ENCODE peak calls at places on chromosomes 13 and 19, in five cellular contexts. W, Q, R, S and H are unnamed samples.

GRCh38 chr13:98476538-98476966 is 100.4 kb downstream of the STK24 start:
- DNase-seq in W (no peak), Q (peak; percentile 77), R (peak; percentile 65), S (peak; percentile 57), H (peak; percentile 76)

GRCh38 chr13:112754281-112755025 is 64.6 kb downstream of the ATP11A start:
- DNase-seq in W (no peak), Q (no peak), R (no peak), S (no peak), H (no peak)

GRCh38 chr19:14006766-14007562 is 844 bp upstream of the RFX1 start:
- DNase-seq in W (peak; percentile 92), Q (no peak), R (peak; percentile 87), S (no peak), H (peak; percentile 90)

GRCh38 chr19:50772408-50773311 is 2.4 kb downstream of the GPR32 start:
- DNase-seq in W (no peak), Q (no peak), R (no peak), S (no peak), H (no peak)

GRCh38 chr19:571127-571974 is 1.0 kb upstream of the BSG start:
- DNase-seq in W (no peak), Q (peak; percentile 50), R (peak; percentile 41), S (no peak), H (peak; percentile 67)

GRCh38 chr13:26037302-26037701 is 14.5 kb downstream of the SHISA2 start:
- DNase-seq in W (no peak), Q (no peak), R (peak; percentile 23), S (no peak), H (no peak)

GRCh38 chr13:50365300-50365682 is 350.0 kb downstream of the KCNRG start:
- DNase-seq in W (no peak), Q (no peak), R (no peak), S (no peak), H (no peak)

GRCh38 chr19:6499052-6499790 is 2.9 kb downstream of the TUBB4A start:
- DNase-seq in W (no peak), Q (no peak), R (no peak), S (no peak), H (no peak)

GRCh38 chr19:35856546-35857149 is at the start of gene KIRREL2:
- DNase-seq in W (peak; percentile 84), Q (no peak), R (peak; percentile 66), S (no peak), H (no peak)
- H3K27me3 ChIP-seq in W (no peaks in the 10 kb centered on the region), Q (peaks cover 19% of the 10 kb centered on the region), R (no peaks in the 10 kb centered on the region), S (peaks cover 9% of the 10 kb centered on the region), H (no peaks in the 10 kb centered on the region)

DNA sequence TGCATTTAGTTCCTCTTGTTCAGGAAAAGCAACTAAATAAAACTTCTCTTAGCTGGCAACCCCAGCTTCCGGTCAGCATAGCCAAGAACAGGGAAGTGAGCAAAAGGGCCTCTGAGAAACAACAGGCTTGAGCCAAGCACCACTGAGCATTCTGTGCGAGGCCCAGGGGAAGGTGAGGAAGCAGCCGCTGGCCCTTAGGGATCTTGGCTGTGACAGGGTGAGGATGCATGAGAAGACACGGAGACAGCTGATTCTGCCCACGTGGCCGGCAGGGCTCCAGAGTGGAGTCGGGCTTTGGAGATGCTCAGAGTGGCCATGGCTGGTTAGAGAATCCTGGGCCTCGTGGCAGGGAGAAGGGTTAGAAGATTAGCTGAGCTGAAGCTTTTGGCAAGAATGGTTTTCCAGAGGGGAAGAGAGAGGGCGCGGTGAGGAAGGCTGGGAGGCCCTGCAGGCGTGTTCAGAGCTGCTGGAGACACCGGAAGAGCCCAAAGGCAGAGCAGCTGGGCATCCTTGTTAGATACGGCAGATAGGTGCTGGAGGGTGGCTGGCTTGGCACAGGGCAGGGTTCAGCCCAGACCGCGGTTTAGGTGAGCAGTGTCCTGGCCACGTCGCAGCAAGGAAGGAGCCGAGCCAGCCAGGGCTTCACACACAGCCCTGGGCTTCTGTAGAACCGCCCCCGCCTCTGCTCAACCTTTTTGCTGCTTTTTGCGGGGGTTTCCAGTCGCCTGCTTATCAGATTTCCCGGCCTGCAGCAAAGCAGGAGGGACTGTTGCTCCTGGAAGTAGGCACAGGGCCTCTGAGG is 17.3 kb downstream of the UPF1 start:
- DNase-seq in W (no peak), Q (no peak), R (no peak), S (peak; percentile 85), H (peak; percentile 80)
- H3K4me3 ChIP-seq in W (no peak overlapping the region), Q (no peak overlapping the region), R (no peak overlapping the region), S (no peak overlapping the region), H (no peak overlapping the region)

GRCh38 chr19:46994141-46994686 is 25.4 kb upstream of the NPAS1 start:
- DNase-seq in W (no peak), Q (no peak), R (no peak), S (no peak), H (no peak)
- H3K27ac ChIP-seq in W (no peak overlapping the region), Q (no peak overlapping the region), R (no peak overlapping the region), S (no peak overlapping the region), H (no peak overlapping the region)

DNA sequence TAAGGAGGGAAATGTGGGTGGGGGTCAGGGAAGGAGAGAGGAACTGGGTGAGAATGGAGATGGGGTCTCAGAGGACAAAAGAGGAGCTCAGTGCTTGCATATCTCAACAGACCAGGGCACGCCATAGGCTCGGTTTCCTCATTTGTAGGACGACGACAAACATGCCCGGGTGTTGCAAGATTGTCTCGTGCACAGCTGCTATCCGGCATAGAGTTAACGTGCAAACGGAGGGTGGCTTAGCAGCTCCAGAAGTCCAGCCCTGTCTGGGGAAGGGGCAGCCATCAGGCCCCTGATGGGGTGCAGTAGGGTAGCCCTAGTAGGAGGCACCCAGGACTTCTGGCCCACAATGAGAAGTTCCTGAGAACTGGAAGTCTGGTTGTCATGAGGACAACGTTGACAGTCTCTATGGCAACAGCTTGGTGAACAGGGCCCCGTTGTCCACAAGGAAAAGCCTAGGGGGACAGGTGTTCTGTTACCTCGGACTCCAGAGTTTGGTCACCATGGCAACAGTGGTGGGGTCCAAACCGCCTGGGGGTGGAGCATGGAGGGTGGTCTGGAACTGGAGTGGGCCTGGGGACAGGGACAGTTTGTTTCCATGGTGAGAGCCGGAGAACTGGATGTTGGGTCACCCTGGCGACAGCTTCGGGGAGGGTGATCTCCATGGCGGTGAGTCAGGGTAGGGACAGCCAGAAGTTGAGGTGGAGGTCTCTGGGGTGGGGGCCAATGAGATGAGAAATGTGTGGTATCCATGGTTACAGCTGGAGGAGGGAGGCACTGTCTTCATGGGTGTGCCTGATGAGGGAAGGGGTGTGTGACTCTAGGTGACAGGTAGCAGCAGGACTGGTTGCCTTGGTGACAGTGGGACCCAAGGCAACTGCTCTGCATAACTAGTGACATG is 16.8 kb downstream of the TM6SF2 start:
- DNase-seq in W (no peak), Q (no peak), R (no peak), S (no peak), H (no peak)
- H3K27me3 ChIP-seq in W (no peaks in the 10 kb centered on the region), Q (peaks cover 4% of the 10 kb centered on the region), R (peaks cover 3% of the 10 kb centered on the region), S (no peaks in the 10 kb centered on the region), H (no peaks in the 10 kb centered on the region)

GRCh38 chr13:35787937-35788336 is 311.4 kb upstream of the MAB21L1 start:
- DNase-seq in W (no peak), Q (no peak), R (no peak), S (no peak), H (no peak)
- H3K4me3 ChIP-seq in W (no peak overlapping the region), Q (no peak overlapping the region), R (no peak overlapping the region), S (no peak overlapping the region), H (no peak overlapping the region)

DNA sequence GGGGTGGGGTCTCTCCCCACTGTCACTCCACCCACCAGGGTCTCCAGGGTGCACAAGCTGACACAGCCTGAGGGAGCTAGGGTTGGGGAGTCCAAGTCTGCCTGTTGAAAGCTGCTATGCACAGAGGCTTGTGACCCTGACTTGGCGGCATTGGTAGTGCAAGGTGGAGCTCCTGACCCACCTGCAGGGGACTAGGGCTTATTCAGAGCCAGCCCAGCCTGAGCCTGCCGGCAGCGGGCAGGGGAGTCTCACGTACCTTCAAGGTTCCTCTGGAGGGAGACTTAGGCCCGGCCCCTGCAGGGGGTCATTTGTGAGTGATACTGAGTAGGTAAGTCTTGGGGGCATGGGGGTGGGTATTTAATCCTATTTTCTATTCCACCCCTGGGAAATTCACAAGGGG is 4.7 kb downstream of the KCTD15 start:
- DNase-seq in W (no peak), Q (no peak), R (no peak), S (no peak), H (no peak)
- H3K27ac ChIP-seq in W (no peak overlapping the region), Q (no peak overlapping the region), R (no peak overlapping the region), S (no peak overlapping the region), H (no peak overlapping the region)

DNA sequence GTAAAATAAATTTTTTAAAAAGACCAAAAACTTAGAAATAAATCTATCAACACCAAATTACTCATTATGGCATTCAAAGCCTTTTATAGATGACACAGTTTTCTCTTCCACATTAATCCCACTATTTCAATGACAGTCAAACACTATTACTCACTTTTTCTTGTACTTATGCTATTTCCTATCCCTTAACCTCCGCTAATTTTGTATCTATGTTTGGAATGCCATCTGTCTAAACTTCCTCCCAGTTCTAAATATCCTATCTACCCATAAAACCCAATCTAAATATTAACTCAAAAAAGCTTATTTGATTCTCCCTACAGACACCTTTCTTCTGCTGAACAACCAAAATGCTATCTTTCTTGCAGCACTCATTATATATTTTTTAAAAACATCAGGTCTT is 203.4 kb downstream of the ENOX1 start:
- DNase-seq in W (no peak), Q (no peak), R (no peak), S (no peak), H (no peak)
- H3K27me3 ChIP-seq in W (no peaks in the 10 kb centered on the region), Q (no peaks in the 10 kb centered on the region), R (no peaks in the 10 kb centered on the region), S (no peaks in the 10 kb centered on the region), H (no peaks in the 10 kb centered on the region)